ENCODE peak calls at places on chromosome 21, in seven cellular contexts. R, Y, Z, J, T, F and P are unnamed samples. For H3K36me3, the result is how much of the 10 kb centered on the place peaks cover.

GRCh38 chr21:45016491-45017375 is 57.6 kb upstream of the ADARB1 start:
- DNase-seq in Y (peak), F (no peak), J (no peak), Z (no peak), T (no peak), R (peak), P (no peak)

GRCh38 chr21:33950425-33951079 is 34.9 kb upstream of the ATP5PO start:
- DNase-seq in J (no peak), F (no peak), R (no peak), Y (no peak), Z (no peak), T (no peak), P (no peak)

GRCh38 chr21:45797338-45797737 is 153.8 kb downstream of the PCBP3 start:
- DNase-seq in J (no peak), T (no peak), Y (no peak), Z (no peak), R (no peak), F (no peak), P (no peak)

GRCh38 chr21:43968410-43969114 is 43.5 kb upstream of the TRAPPC10 start:
- DNase-seq in R (no peak), T (no peak), J (no peak), Z (no peak), F (no peak), Y (no peak), P (no peak)

GRCh38 chr21:33892853-33893252 is 22.8 kb downstream of the ATP5PO start:
- DNase-seq in J (no peak), Z (no peak), R (no peak), F (no peak), T (no peak), Y (no peak), P (no peak)

GRCh38 chr21:26964379-26964778 is 2.5 kb downstream of the ADAMTS5 start:
- DNase-seq in Z (no peak), Y (no peak), R (no peak), T (no peak), F (no peak), J (no peak), P (peak)

GRCh38 chr21:36297938-36298572 is 21.9 kb upstream of the MORC3 start:
- DNase-seq in F (no peak), R (no peak), Z (peak), Y (no peak), J (no peak), T (peak), P (no peak)

GRCh38 chr21:45277101-45278045 is 10.3 kb downstream of the POFUT2 start:
- DNase-seq in Z (no peak), J (no peak), Y (no peak), T (no peak), R (peak), F (no peak), P (no peak)

GRCh38 chr21:18002393-18002792 is 183.2 kb upstream of the C21orf91 start:
- DNase-seq in R (no peak), T (no peak), J (no peak), Y (no peak), F (no peak), Z (no peak), P (no peak)

GRCh38 chr21:31162079-31162699 is 123.9 kb upstream of the KRTAP19-8 start:
- DNase-seq in R (no peak), T (no peak), Z (no peak), F (no peak), J (no peak), Y (no peak), P (no peak)

GRCh38 chr21:44437371-44437695 is 18.0 kb upstream of the LRRC3 start:
- DNase-seq in Z (no peak), T (no peak), R (no peak), J (no peak), Y (no peak), F (no peak), P (no peak)

GRCh38 chr21:39217356-39218081 is 34.3 kb upstream of the PSMG1 start:
- DNase-seq in Y (no peak), J (no peak), R (no peak), Z (no peak), T (no peak), F (no peak), P (no peak)

GRCh38 chr21:44944596-44944995 is 4.8 kb downstream of the SLX9 start:
- DNase-seq in R (no peak), F (no peak), Y (no peak), J (no peak), T (no peak), Z (no peak), P (no peak)

GRCh38 chr21:34988625-34989024 is 60.5 kb downstream of the RUNX1 start:
- DNase-seq in J (no peak), F (no peak), Z (no peak), R (no peak), T (no peak), Y (no peak), P (no peak)
- TF ChIP-seq CTCF in J (no peak), F (no peak), Z (no peak), R (no peak), T (no peak), Y (no peak), P (no peak)

DNA sequence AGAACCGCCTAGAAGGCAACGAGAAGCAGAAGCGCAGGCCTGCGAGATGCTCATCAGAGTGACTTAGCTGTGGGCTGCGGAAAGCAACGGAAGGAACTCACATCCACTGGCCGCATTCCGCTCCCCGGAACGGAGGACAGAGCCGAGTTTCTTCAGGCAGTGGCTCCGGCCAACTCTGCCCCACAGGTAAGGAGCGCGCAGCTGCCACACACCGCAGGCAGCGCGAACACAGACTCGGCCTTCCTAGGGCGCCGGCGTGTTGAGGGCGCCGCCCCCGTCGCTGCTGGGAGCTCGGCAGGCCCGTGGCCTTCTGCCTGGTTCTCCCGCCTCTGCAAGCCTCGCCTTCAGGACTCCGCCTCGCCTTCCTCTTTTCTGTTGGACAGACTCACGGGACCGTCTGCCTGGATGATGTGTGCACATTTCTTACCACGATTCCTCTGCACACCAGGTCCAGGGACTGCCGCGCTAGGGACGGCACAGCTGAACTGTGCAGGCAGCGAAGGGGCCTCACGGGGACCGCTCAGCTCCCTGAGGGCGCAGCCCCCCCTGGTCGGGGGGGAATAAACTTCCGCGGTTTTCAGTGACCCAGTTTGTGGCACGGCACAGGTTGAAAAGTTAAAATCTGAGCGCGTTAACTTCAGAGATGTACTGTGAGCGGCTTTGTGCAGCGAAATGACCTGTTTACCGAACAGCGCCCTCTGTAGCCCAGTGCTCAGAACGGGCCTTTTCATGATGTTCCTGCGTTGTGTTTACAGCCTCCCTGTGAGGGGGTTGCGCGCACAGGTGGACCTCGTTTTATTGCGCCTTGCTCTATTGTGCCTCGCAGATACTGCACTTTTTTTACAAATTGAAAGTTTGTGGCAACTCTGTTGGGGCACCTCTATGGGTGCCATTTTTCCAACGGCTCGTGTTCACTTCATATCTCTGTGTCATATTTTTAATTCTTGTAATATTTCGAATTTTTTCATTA is 15.8 kb downstream of the TCP10L start:
- DNase-seq in R (peak), J (peak), Z (peak), T (peak), Y (peak), F (peak), P (peak)
- H3K36me3 ChIP-seq in R (under half), J (under half), Z (under half), T (under half), Y (under half), F (under half), P (under half)

GRCh38 chr21:25709684-25710265 is 24.9 kb downstream of the ATP5PF start:
- DNase-seq in J (no peak), Z (no peak), R (no peak), Y (no peak), F (peak), T (no peak), P (no peak)
- TF ChIP-seq CTCF in J (no peak), Z (no peak), R (no peak), Y (no peak), F (no peak), T (no peak), P (peak)

GRCh38 chr21:37503848-37504467 is 137.4 kb downstream of the DYRK1A start:
- DNase-seq in F (peak), J (peak), T (no peak), Z (no peak), R (no peak), Y (no peak), P (no peak)
- H3K36me3 ChIP-seq in F (half or more), J (under half), T (under half), Z (under half), R (under half), Y (under half), P (under half)